ENCODE peak calls at places on chromosome 9, in ten cellular contexts. One of them, this sample, is unnamed.

GRCh38 chr9:100595391-100596199 is 17.7 kb downstream of the CAVIN4 start:
- DNase-seq in body of pancreas: peak; percentile 15
- DNase-seq in cardiac fibroblast: peak; percentile 75
- DNase-seq in AG09309: no peak
- DNase-seq in tibial nerve: peak; percentile 56
- DNase-seq in heart left ventricle: no peak
- DNase-seq in heart right ventricle: no peak
- DNase-seq in psoas muscle: no peak
- DNase-seq in ovary: no peak
- DNase-seq in CD8-positive, alpha-beta T cell: no peak
- DNase-seq in this sample: peak; percentile 79

GRCh38 chr9:128724744-128725211 is 851 bp upstream of the ZDHHC12 start:
- DNase-seq in body of pancreas: peak; percentile 63
- DNase-seq in cardiac fibroblast: peak; percentile 91
- DNase-seq in AG09309: no peak
- DNase-seq in tibial nerve: peak; percentile 47
- DNase-seq in heart left ventricle: peak; percentile 85
- DNase-seq in heart right ventricle: peak; percentile 79
- DNase-seq in psoas muscle: peak; percentile 67
- DNase-seq in ovary: peak; percentile 77
- DNase-seq in CD8-positive, alpha-beta T cell: no peak
- DNase-seq in this sample: peak; percentile 89

GRCh38 chr9:123090198-123090896 is 56.9 kb downstream of the GPR21 start:
- DNase-seq in body of pancreas: no peak
- DNase-seq in cardiac fibroblast: peak; percentile 69
- DNase-seq in AG09309: no peak
- DNase-seq in tibial nerve: no peak
- DNase-seq in heart left ventricle: no peak
- DNase-seq in heart right ventricle: no peak
- DNase-seq in psoas muscle: no peak
- DNase-seq in ovary: no peak
- DNase-seq in CD8-positive, alpha-beta T cell: no peak
- DNase-seq in this sample: peak; percentile 56

GRCh38 chr9:61671276-61671973 is 481.6 kb downstream of the SPATA31A7 start:
- DNase-seq in body of pancreas: no peak
- DNase-seq in cardiac fibroblast: no peak
- DNase-seq in AG09309: no peak
- DNase-seq in tibial nerve: no peak
- DNase-seq in heart left ventricle: peak; percentile 50
- DNase-seq in heart right ventricle: no peak
- DNase-seq in psoas muscle: no peak
- DNase-seq in ovary: no peak
- DNase-seq in CD8-positive, alpha-beta T cell: no peak
- DNase-seq in this sample: no peak

GRCh38 chr9:80157561-80157983 is 585.8 kb downstream of the TLE4 start:
- DNase-seq in body of pancreas: no peak
- DNase-seq in cardiac fibroblast: peak; percentile 28
- DNase-seq in AG09309: peak; percentile 77
- DNase-seq in tibial nerve: no peak
- DNase-seq in heart left ventricle: no peak
- DNase-seq in heart right ventricle: no peak
- DNase-seq in psoas muscle: no peak
- DNase-seq in ovary: no peak
- DNase-seq in CD8-positive, alpha-beta T cell: no peak
- DNase-seq in this sample: peak; percentile 22

GRCh38 chr9:95217936-95218335 is 99.6 kb downstream of the FANCC start:
- DNase-seq in body of pancreas: no peak
- DNase-seq in cardiac fibroblast: no peak
- DNase-seq in AG09309: no peak
- DNase-seq in tibial nerve: no peak
- DNase-seq in heart left ventricle: no peak
- DNase-seq in heart right ventricle: no peak
- DNase-seq in psoas muscle: no peak
- DNase-seq in ovary: no peak
- DNase-seq in CD8-positive, alpha-beta T cell: no peak
- DNase-seq in this sample: no peak

GRCh38 chr9:109471475-109471874 is 26.6 kb downstream of the PTPN3 start:
- DNase-seq in body of pancreas: no peak
- DNase-seq in cardiac fibroblast: no peak
- DNase-seq in AG09309: no peak
- DNase-seq in tibial nerve: no peak
- DNase-seq in heart left ventricle: no peak
- DNase-seq in heart right ventricle: no peak
- DNase-seq in psoas muscle: no peak
- DNase-seq in ovary: no peak
- DNase-seq in CD8-positive, alpha-beta T cell: no peak
- DNase-seq in this sample: no peak

GRCh38 chr9:16712800-16713199 is 157.7 kb downstream of the BNC2 start:
- DNase-seq in body of pancreas: no peak
- DNase-seq in cardiac fibroblast: no peak
- DNase-seq in AG09309: no peak
- DNase-seq in tibial nerve: no peak
- DNase-seq in heart left ventricle: no peak
- DNase-seq in heart right ventricle: no peak
- DNase-seq in psoas muscle: no peak
- DNase-seq in ovary: no peak
- DNase-seq in CD8-positive, alpha-beta T cell: no peak
- DNase-seq in this sample: no peak

GRCh38 chr9:98869866-98870265 is 62.4 kb downstream of the GALNT12 start:
- DNase-seq in body of pancreas: peak; percentile 28
- DNase-seq in cardiac fibroblast: no peak
- DNase-seq in AG09309: no peak
- DNase-seq in tibial nerve: no peak
- DNase-seq in heart left ventricle: no peak
- DNase-seq in heart right ventricle: no peak
- DNase-seq in psoas muscle: no peak
- DNase-seq in ovary: no peak
- DNase-seq in CD8-positive, alpha-beta T cell: no peak
- DNase-seq in this sample: no peak

GRCh38 chr9:23851024-23851629 is 25.1 kb upstream of the ELAVL2 start:
- DNase-seq in body of pancreas: peak; percentile 25
- DNase-seq in cardiac fibroblast: no peak
- DNase-seq in AG09309: no peak
- DNase-seq in tibial nerve: no peak
- DNase-seq in heart left ventricle: peak; percentile 55
- DNase-seq in heart right ventricle: no peak
- DNase-seq in psoas muscle: no peak
- DNase-seq in ovary: peak; percentile 11
- DNase-seq in CD8-positive, alpha-beta T cell: no peak
- DNase-seq in this sample: no peak

GRCh38 chr9:93082841-93083411 is 13.1 kb upstream of the CARD19 start:
- DNase-seq in body of pancreas: no peak
- DNase-seq in cardiac fibroblast: no peak
- DNase-seq in AG09309: no peak
- DNase-seq in tibial nerve: no peak
- DNase-seq in heart left ventricle: peak; percentile 47
- DNase-seq in heart right ventricle: no peak
- DNase-seq in psoas muscle: no peak
- DNase-seq in ovary: peak; percentile 5
- DNase-seq in CD8-positive, alpha-beta T cell: no peak
- DNase-seq in this sample: no peak

GRCh38 chr9:93635186-93636107 is 59.1 kb downstream of the PHF2 start:
- DNase-seq in body of pancreas: no peak
- DNase-seq in cardiac fibroblast: no peak
- DNase-seq in AG09309: no peak
- DNase-seq in tibial nerve: no peak
- DNase-seq in heart left ventricle: peak; percentile 47
- DNase-seq in heart right ventricle: no peak
- DNase-seq in psoas muscle: no peak
- DNase-seq in ovary: no peak
- DNase-seq in CD8-positive, alpha-beta T cell: no peak
- DNase-seq in this sample: no peak

GRCh38 chr9:105359899-105360298 is 87.9 kb upstream of the FSD1L start:
- DNase-seq in body of pancreas: no peak
- DNase-seq in cardiac fibroblast: peak; percentile 18
- DNase-seq in AG09309: peak; percentile 17
- DNase-seq in tibial nerve: no peak
- DNase-seq in heart left ventricle: no peak
- DNase-seq in heart right ventricle: no peak
- DNase-seq in psoas muscle: no peak
- DNase-seq in ovary: no peak
- DNase-seq in CD8-positive, alpha-beta T cell: no peak
- DNase-seq in this sample: peak; percentile 33

GRCh38 chr9:137435980-137436760 is 5.0 kb downstream of the ENTPD8 start:
- DNase-seq in body of pancreas: peak; percentile 98
- DNase-seq in cardiac fibroblast: peak; percentile 87
- DNase-seq in AG09309: peak; percentile 21
- DNase-seq in tibial nerve: no peak
- DNase-seq in heart left ventricle: peak; percentile 69
- DNase-seq in heart right ventricle: peak; percentile 50
- DNase-seq in psoas muscle: peak; percentile 80
- DNase-seq in ovary: peak; percentile 90
- DNase-seq in CD8-positive, alpha-beta T cell: no peak
- DNase-seq in this sample: peak; percentile 87

GRCh38 chr9:126327016-126327749 is 554 bp downstream of the MVB12B start:
- DNase-seq in body of pancreas: peak; percentile 35
- DNase-seq in cardiac fibroblast: no peak
- DNase-seq in AG09309: no peak
- DNase-seq in tibial nerve: no peak
- DNase-seq in heart left ventricle: no peak
- DNase-seq in heart right ventricle: no peak
- DNase-seq in psoas muscle: peak; percentile 32
- DNase-seq in ovary: peak; percentile 20
- DNase-seq in CD8-positive, alpha-beta T cell: no peak
- DNase-seq in this sample: no peak

GRCh38 chr9:135085830-135086546 is 1.5 kb upstream of the OLFM1 start:
- DNase-seq in body of pancreas: peak; percentile 94
- DNase-seq in cardiac fibroblast: peak; percentile 67
- DNase-seq in AG09309: no peak
- DNase-seq in tibial nerve: peak; percentile 91
- DNase-seq in heart left ventricle: peak; percentile 80
- DNase-seq in heart right ventricle: peak; percentile 80
- DNase-seq in psoas muscle: peak; percentile 76
- DNase-seq in ovary: peak; percentile 78
- DNase-seq in CD8-positive, alpha-beta T cell: no peak
- DNase-seq in this sample: peak; percentile 64

GRCh38 chr9:135088348-135088978 is 995 bp downstream of the OLFM1 start:
- DNase-seq in body of pancreas: no peak
- DNase-seq in cardiac fibroblast: no peak
- DNase-seq in AG09309: no peak
- DNase-seq in tibial nerve: no peak
- DNase-seq in heart left ventricle: peak; percentile 59
- DNase-seq in heart right ventricle: no peak
- DNase-seq in psoas muscle: no peak
- DNase-seq in ovary: no peak
- DNase-seq in CD8-positive, alpha-beta T cell: no peak
- DNase-seq in this sample: no peak

GRCh38 chr9:135087489-135087791 is at the start of gene OLFM1:
- DNase-seq in body of pancreas: peak; percentile 88
- DNase-seq in cardiac fibroblast: peak; percentile 68
- DNase-seq in AG09309: no peak
- DNase-seq in tibial nerve: peak; percentile 56
- DNase-seq in heart left ventricle: peak; percentile 88
- DNase-seq in heart right ventricle: peak; percentile 82
- DNase-seq in psoas muscle: peak; percentile 79
- DNase-seq in ovary: peak; percentile 53
- DNase-seq in CD8-positive, alpha-beta T cell: no peak
- DNase-seq in this sample: peak; percentile 63

GRCh38 chr9:135087899-135088347 is 455 bp downstream of the OLFM1 start:
- DNase-seq in body of pancreas: peak; percentile 24
- DNase-seq in cardiac fibroblast: no peak
- DNase-seq in AG09309: no peak
- DNase-seq in tibial nerve: no peak
- DNase-seq in heart left ventricle: peak; percentile 52
- DNase-seq in heart right ventricle: no peak
- DNase-seq in psoas muscle: no peak
- DNase-seq in ovary: no peak
- DNase-seq in CD8-positive, alpha-beta T cell: no peak
- DNase-seq in this sample: no peak

GRCh38 chr9:135086597-135087488 is 625 bp upstream of the OLFM1 start:
- DNase-seq in body of pancreas: no peak
- DNase-seq in cardiac fibroblast: no peak
- DNase-seq in AG09309: no peak
- DNase-seq in tibial nerve: no peak
- DNase-seq in heart left ventricle: peak; percentile 46
- DNase-seq in heart right ventricle: no peak
- DNase-seq in psoas muscle: no peak
- DNase-seq in ovary: no peak
- DNase-seq in CD8-positive, alpha-beta T cell: no peak
- DNase-seq in this sample: no peak
- H3K4me3 ChIP-seq in body of pancreas: no peak overlapping the region
- H3K4me3 ChIP-seq in cardiac fibroblast: no peak overlapping the region
- H3K4me3 ChIP-seq in AG09309: no peak overlapping the region
- H3K4me3 ChIP-seq in tibial nerve: peak overlapping the region; percentile 58
- H3K4me3 ChIP-seq in heart left ventricle: peak overlapping the region; percentile 38
- H3K4me3 ChIP-seq in heart right ventricle: peak overlapping the region; percentile 42
- H3K4me3 ChIP-seq in psoas muscle: peak overlapping the region; percentile 63
- H3K4me3 ChIP-seq in ovary: peak overlapping the region; percentile 29
- H3K4me3 ChIP-seq in CD8-positive, alpha-beta T cell: no peak overlapping the region
- H3K4me3 ChIP-seq in this sample: peak overlapping the region; percentile 21

DNA sequence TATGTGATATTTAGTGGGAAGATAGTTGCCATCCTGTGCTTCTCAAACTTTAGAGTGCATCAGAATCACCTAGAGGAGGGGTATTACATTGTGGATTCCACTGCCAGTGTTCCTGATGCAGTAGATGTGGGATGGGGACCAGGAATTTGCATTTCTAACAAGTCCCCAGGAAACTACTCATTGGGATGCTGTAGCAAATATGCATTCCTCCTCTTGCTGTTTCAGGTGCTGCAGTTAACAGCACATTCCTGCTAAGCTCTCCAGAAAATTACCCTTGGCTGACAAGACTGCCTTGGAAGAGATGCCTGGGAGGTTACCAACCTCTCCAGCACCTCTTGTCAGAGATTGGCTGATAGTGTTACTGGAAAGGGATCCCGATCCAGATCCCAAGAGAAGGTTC is 270.5 kb downstream of the OSTF1 start:
- DNase-seq in body of pancreas: no peak
- DNase-seq in cardiac fibroblast: no peak
- DNase-seq in AG09309: no peak
- DNase-seq in tibial nerve: no peak
- DNase-seq in heart left ventricle: no peak
- DNase-seq in heart right ventricle: no peak
- DNase-seq in psoas muscle: no peak
- DNase-seq in ovary: no peak
- DNase-seq in CD8-positive, alpha-beta T cell: no peak
- DNase-seq in this sample: no peak
- TF ChIP-seq CTCF in body of pancreas: no peak
- TF ChIP-seq CTCF in cardiac fibroblast: no peak
- TF ChIP-seq CTCF in AG09309: no peak
- TF ChIP-seq CTCF in tibial nerve: no peak
- TF ChIP-seq CTCF in heart left ventricle: no peak
- TF ChIP-seq CTCF in heart right ventricle: no peak
- TF ChIP-seq CTCF in psoas muscle: no peak
- TF ChIP-seq CTCF in ovary: no peak
- TF ChIP-seq CTCF in CD8-positive, alpha-beta T cell: no peak
- TF ChIP-seq CTCF in this sample: no peak

GRCh38 chr9:112489039-112489546 is 2.5 kb downstream of the KIAA1958 start:
- DNase-seq in body of pancreas: no peak
- DNase-seq in cardiac fibroblast: no peak
- DNase-seq in AG09309: no peak
- DNase-seq in tibial nerve: no peak
- DNase-seq in heart left ventricle: no peak
- DNase-seq in heart right ventricle: no peak
- DNase-seq in psoas muscle: no peak
- DNase-seq in ovary: no peak
- DNase-seq in CD8-positive, alpha-beta T cell: no peak
- DNase-seq in this sample: no peak
- H3K4me3 ChIP-seq in body of pancreas: no peak overlapping the region
- H3K4me3 ChIP-seq in cardiac fibroblast: no peak overlapping the region
- H3K4me3 ChIP-seq in AG09309: no peak overlapping the region
- H3K4me3 ChIP-seq in tibial nerve: no peak overlapping the region
- H3K4me3 ChIP-seq in heart left ventricle: no peak overlapping the region
- H3K4me3 ChIP-seq in heart right ventricle: no peak overlapping the region
- H3K4me3 ChIP-seq in psoas muscle: no peak overlapping the region
- H3K4me3 ChIP-seq in ovary: no peak overlapping the region
- H3K4me3 ChIP-seq in CD8-positive, alpha-beta T cell: no peak overlapping the region
- H3K4me3 ChIP-seq in this sample: no peak overlapping the region

GRCh38 chr9:96417051-96417586 is 1.1 kb downstream of the ZNF367 start:
- DNase-seq in body of pancreas: peak; percentile 92
- DNase-seq in cardiac fibroblast: peak; percentile 82
- DNase-seq in AG09309: no peak
- DNase-seq in tibial nerve: peak; percentile 85
- DNase-seq in heart left ventricle: peak; percentile 95
- DNase-seq in heart right ventricle: peak; percentile 90
- DNase-seq in psoas muscle: peak; percentile 90
- DNase-seq in ovary: peak; percentile 86
- DNase-seq in CD8-positive, alpha-beta T cell: peak; percentile 90
- DNase-seq in this sample: peak; percentile 77
- TF ChIP-seq CTCF in body of pancreas: peak; percentile 44
- TF ChIP-seq CTCF in cardiac fibroblast: no peak
- TF ChIP-seq CTCF in AG09309: peak; percentile 16
- TF ChIP-seq CTCF in tibial nerve: no peak
- TF ChIP-seq CTCF in heart left ventricle: peak; percentile 44
- TF ChIP-seq CTCF in heart right ventricle: no peak
- TF ChIP-seq CTCF in psoas muscle: no peak
- TF ChIP-seq CTCF in ovary: peak; percentile 46
- TF ChIP-seq CTCF in CD8-positive, alpha-beta T cell: no peak
- TF ChIP-seq CTCF in this sample: peak; percentile 16

This sample was measured in fibroblast of pulmonary artery.